ENCODE peak calls at places on chromosomes 16 and 17, in five cellular contexts. K, Z, V, U and P are unnamed samples.

GRCh38 chr16:4558026-4558425 is 1.9 kb downstream of the C16orf96 start:
- DNase-seq in K (no peak), Z (no peak), V (no peak), U (no peak), P (no peak)

GRCh38 chr17:4068918-4069317 is 73.9 kb downstream of the ZZEF1 start:
- DNase-seq in K (no peak), Z (no peak), V (no peak), U (no peak), P (no peak)

GRCh38 chr17:51184124-51184523 is 17.9 kb downstream of the NME2 start:
- DNase-seq in K (no peak), Z (no peak), V (no peak), U (no peak), P (no peak)

GRCh38 chr16:86031141-86031678 is 132.2 kb downstream of the IRF8 start:
- DNase-seq in K (no peak), Z (no peak), V (no peak), U (no peak), P (no peak)

GRCh38 chr16:56632160-56632847 is at the start of gene MT1M:
- DNase-seq in K (no peak), Z (peak; percentile 88), V (peak; percentile 69), U (no peak), P (peak; percentile 39)

GRCh38 chr17:17063546-17064122 is 21.4 kb downstream of the MPRIP start:
- DNase-seq in K (peak; percentile 36), Z (peak; percentile 77), V (peak; percentile 39), U (peak; percentile 27), P (no peak)

GRCh38 chr16:86383488-86384262 is 126.7 kb upstream of the FOXF1 start:
- DNase-seq in K (no peak), Z (no peak), V (no peak), U (no peak), P (no peak)

GRCh38 chr16:86408685-86409084 is 101.6 kb upstream of the FOXF1 start:
- DNase-seq in K (no peak), Z (no peak), V (no peak), U (no peak), P (no peak)

GRCh38 chr16:20049831-20050230 is 23.9 kb downstream of the GPR139 start:
- DNase-seq in K (no peak), Z (no peak), V (peak; percentile 61), U (no peak), P (peak; percentile 58)

GRCh38 chr16:65681406-65681805 is 559.5 kb upstream of the CDH11 start:
- DNase-seq in K (no peak), Z (no peak), V (no peak), U (no peak), P (no peak)

GRCh38 chr17:41494524-41494923 is 4.8 kb upstream of the KRT36 start:
- DNase-seq in K (no peak), Z (no peak), V (no peak), U (no peak), P (no peak)

GRCh38 chr16:48231675-48232214 is 12.4 kb upstream of the LONP2 start:
- DNase-seq in K (peak; percentile 59), Z (no peak), V (peak; percentile 44), U (no peak), P (peak; percentile 22)

GRCh38 chr17:4641297-4642195 is at the start of gene ALOX15:
- DNase-seq in K (no peak), Z (no peak), V (no peak), U (no peak), P (no peak)

GRCh38 chr17:45871718-45872117 is 22.6 kb upstream of the MAPT start:
- DNase-seq in K (no peak), Z (no peak), V (no peak), U (no peak), P (no peak)

GRCh38 chr17:16243385-16243784 is 26.4 kb downstream of the PIGL start:
- DNase-seq in K (no peak), Z (no peak), V (no peak), U (no peak), P (no peak)

GRCh38 chr17:7867881-7868329 is 10.1 kb downstream of the CYB5D1 start:
- DNase-seq in K (no peak), Z (no peak), V (no peak), U (no peak), P (no peak)

GRCh38 chr17:3475155-3475808 is 515 bp upstream of the ASPA start:
- DNase-seq in K (no peak), Z (no peak), V (no peak), U (no peak), P (no peak)

GRCh38 chr16:71610936-71611871 is 14.8 kb upstream of the MARVELD3 start:
- DNase-seq in K (peak; percentile 81), Z (no peak), V (peak; percentile 78), U (peak; percentile 64), P (peak; percentile 52)

GRCh38 chr17:17545031-17545820 is 46.3 kb downstream of the PEMT start:
- DNase-seq in K (no peak), Z (peak; percentile 78), V (no peak), U (no peak), P (no peak)

DNA sequence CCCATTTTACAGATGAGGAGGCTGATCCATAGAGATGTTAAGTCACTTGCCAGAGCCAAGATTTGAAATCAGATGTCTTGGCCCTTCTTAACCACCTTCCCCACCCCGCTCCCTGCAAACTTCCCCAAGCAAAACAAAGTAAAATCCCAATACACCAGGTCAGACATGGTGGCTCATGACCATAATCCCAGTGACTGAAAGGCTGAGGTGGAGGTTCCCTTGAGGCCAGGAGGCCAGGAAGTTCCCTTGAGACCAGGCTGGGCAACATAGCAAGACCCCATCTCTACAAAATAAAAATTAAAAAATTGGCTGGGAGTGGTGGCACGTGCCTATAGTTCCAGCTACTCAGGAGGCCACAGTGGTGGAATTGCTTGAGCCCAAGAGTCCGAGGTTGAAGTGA is 28.9 kb upstream of the CSNK2A2 start:
- DNase-seq in K (no peak), Z (no peak), V (no peak), U (no peak), P (no peak)
- H3K27ac ChIP-seq in K (no peak overlapping the region), Z (no peak overlapping the region), V (no peak overlapping the region), U (no peak overlapping the region), P (no peak overlapping the region)

GRCh38 chr17:37294888-37295287 is 80.9 kb upstream of the C17orf78 start:
- DNase-seq in K (no peak), Z (no peak), V (no peak), U (no peak), P (no peak)

GRCh38 chr17:37301288-37301687 is 74.5 kb upstream of the C17orf78 start:
- DNase-seq in K (peak; percentile 32), Z (no peak), V (no peak), U (no peak), P (peak; percentile 17)

GRCh38 chr17:37293770-37294169 is 82.0 kb upstream of the C17orf78 start:
- DNase-seq in K (no peak), Z (no peak), V (no peak), U (no peak), P (no peak)

GRCh38 chr17:37300683-37301082 is 75.1 kb upstream of the C17orf78 start:
- DNase-seq in K (no peak), Z (no peak), V (no peak), U (no peak), P (no peak)

DNA sequence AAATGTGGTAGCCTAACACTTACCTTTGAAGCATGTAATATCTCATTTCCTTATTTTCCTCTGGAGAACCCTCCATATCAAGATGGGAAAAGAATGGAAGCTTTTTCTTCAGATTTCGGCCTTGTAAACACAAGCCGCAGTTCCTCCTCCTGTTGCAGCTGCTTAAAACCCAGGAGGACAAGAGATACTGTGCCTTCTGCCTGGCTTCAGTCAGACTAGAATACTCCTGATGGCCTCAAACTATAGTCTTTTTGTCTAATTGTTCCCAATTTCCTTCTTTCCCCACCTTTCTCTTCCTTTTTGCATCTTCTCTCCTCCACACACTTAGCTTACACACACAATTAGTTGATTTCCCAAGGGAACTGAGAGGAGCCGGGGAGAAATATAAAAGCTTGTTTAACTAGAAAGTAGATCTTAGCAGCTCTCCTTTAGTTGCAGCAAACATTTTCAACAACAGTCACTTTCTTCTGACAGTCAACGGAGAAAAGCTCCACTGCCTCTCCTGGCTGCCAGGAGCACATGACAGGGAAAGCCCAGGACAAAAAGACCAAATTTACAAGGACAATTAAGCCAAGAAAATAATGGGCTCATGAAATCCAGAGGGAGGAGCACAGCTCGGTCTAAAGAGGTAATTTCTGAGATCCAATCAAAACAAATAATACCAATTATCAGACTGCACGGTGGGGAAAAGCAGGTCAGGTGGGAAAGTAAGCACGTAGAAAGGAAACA is 76.4 kb upstream of the C17orf78 start:
- DNase-seq in K (peak; percentile 25), Z (no peak), V (no peak), U (no peak), P (peak; percentile 46)
- H3K27ac ChIP-seq in K (peak overlapping the region; percentile 68), Z (peak overlapping the region; percentile 53), V (no peak overlapping the region), U (no peak overlapping the region), P (peak overlapping the region; percentile 75)

GRCh38 chr16:66935319-66936011 is at the start of gene CES2:
- DNase-seq in K (no peak), Z (peak; percentile 85), V (peak; percentile 86), U (no peak), P (peak; percentile 73)

GRCh38 chr16:66937725-66938337 is 2.5 kb downstream of the CES2 start:
- DNase-seq in K (no peak), Z (no peak), V (no peak), U (no peak), P (no peak)

GRCh38 chr16:66936889-66937554 is 1.7 kb downstream of the CES2 start:
- DNase-seq in K (no peak), Z (no peak), V (no peak), U (no peak), P (peak; percentile 55)

GRCh38 chr16:66934138-66934838 is at the start of gene CIAO2B:
- DNase-seq in K (peak; percentile 93), Z (peak; percentile 95), V (peak; percentile 92), U (peak; percentile 82), P (peak; percentile 84)

DNA sequence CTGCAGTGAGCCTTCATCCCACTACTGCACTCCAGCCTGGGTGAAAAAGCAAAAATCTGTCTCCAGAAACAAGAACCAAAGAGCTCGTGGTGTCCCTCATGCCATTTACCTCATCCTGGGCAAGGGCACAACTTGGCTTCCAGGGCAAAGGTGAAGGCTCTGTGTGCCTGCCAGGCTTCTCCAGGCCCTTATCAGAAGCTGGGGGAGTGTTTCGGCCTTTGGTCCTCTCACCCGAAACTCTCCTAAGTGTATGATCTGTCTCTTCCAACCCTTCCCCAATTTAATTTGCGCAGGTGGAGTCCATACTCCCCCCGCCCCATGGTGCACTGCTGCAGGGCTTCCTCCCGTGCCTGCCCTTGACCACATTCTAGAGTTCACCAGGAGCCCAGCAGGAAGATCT is 1.1 kb downstream of the CES2 start:
- DNase-seq in K (no peak), Z (no peak), V (peak; percentile 37), U (no peak), P (no peak)
- H3K27ac ChIP-seq in K (no peak overlapping the region), Z (no peak overlapping the region), V (no peak overlapping the region), U (no peak overlapping the region), P (no peak overlapping the region)

DNA sequence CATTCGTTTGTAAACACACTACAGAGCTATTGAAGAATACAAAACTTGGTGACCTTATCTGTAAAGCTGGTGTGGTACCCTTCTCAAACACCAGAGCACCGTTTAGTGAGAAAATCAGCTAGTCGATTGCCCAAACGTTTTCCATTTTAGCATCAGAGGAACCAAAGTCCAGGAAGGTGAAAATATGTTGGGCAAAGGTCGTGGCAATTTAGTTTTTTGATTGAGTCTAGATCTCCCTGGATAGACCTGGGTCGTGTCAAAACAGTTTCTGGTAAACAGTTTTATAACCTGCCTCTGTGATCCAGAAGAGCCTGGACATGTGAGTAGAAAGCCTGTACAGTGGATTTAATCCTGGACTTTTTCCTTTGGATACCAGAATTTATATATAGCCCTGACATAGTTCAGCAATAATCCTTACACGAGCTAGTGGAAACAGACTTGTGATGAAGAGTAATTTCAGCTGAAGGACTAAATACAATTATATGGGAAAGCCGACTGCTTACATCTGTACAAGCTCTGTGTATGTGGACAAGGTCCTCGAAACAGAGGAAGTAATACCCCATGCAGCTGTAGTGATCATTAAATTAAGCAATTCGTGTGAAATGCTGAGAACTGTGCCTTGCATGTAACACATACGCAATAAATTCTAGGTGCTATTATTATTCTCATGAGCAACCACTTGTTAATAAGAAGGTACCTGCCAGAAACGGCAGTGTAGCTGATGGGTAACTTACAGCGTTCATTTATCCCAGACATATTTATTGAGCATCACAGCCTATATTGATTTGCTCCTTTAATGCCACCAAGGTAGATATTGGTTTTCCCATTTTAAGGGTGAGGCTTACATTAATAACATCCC is 72.5 kb downstream of the MAP2K6 start:
- DNase-seq in K (no peak), Z (no peak), V (no peak), U (no peak), P (no peak)
- H3K27ac ChIP-seq in K (no peak overlapping the region), Z (no peak overlapping the region), V (no peak overlapping the region), U (no peak overlapping the region), P (no peak overlapping the region)